ENCODE peak calls at places on chromosome 4, in eight cellular contexts. X, U, F, C, Z, V, J and Y are unnamed samples.
A peak's percentile ranks its signal among the peaks of the same experiment; 100 is the strongest.

GRCh38 chr4:38366451-38366850 is 297.5 kb upstream of the KLF3 start:
- DNase-seq in X (no peak), U (no peak), F (no peak), C (no peak), Z (no peak), V (peak; percentile 16), J (no peak), Y (no peak)

GRCh38 chr4:138178566-138178965 is 63.6 kb downstream of the SLC7A11 start:
- DNase-seq in X (no peak), U (peak; percentile 19), F (no peak), C (no peak), Z (no peak), V (peak; percentile 49), J (no peak), Y (no peak)

GRCh38 chr4:21697583-21697982 is 251.0 kb downstream of the KCNIP4 start:
- DNase-seq in X (peak; percentile 51), U (peak; percentile 65), F (no peak), C (peak; percentile 35), Z (peak; percentile 3), V (peak; percentile 32), J (no peak), Y (peak; percentile 77)

GRCh38 chr4:76067652-76068286 is 6.7 kb upstream of the ART3 start:
- DNase-seq in X (peak; percentile 81), U (peak; percentile 80), F (peak; percentile 72), C (peak; percentile 71), Z (peak; percentile 59), V (peak; percentile 82), J (peak; percentile 83), Y (peak; percentile 89)

GRCh38 chr4:89820005-89820404 is 17.0 kb downstream of the SNCA start:
- DNase-seq in X (no peak), U (no peak), F (no peak), C (no peak), Z (no peak), V (no peak), J (no peak), Y (no peak)

GRCh38 chr4:101232074-101232776 is 115.1 kb downstream of the PPP3CA start:
- DNase-seq in X (no peak), U (peak; percentile 67), F (no peak), C (no peak), Z (no peak), V (peak; percentile 89), J (peak; percentile 58), Y (no peak)

GRCh38 chr4:86586160-86586572 is 7.9 kb upstream of the PTPN13 start:
- DNase-seq in X (no peak), U (peak; percentile 74), F (no peak), C (no peak), Z (no peak), V (peak; percentile 56), J (no peak), Y (peak; percentile 57)

GRCh38 chr4:30714408-30715031 is 5.6 kb upstream of the PCDH7 start:
- DNase-seq in X (peak; percentile 80), U (peak; percentile 65), F (peak; percentile 4), C (peak; percentile 63), Z (peak; percentile 73), V (peak; percentile 68), J (peak; percentile 42), Y (peak; percentile 88)

GRCh38 chr4:110412354-110412753 is 63.6 kb upstream of the ENPEP start:
- DNase-seq in X (no peak), U (no peak), F (no peak), C (peak; percentile 12), Z (no peak), V (no peak), J (no peak), Y (no peak)

GRCh38 chr4:47662975-47663374 is 174.9 kb downstream of the CORIN start:
- DNase-seq in X (peak; percentile 42), U (peak; percentile 20), F (peak; percentile 43), C (no peak), Z (peak; percentile 29), V (peak; percentile 42), J (peak; percentile 41), Y (peak; percentile 83)

GRCh38 chr4:76090241-76090691 is 15.8 kb downstream of the ART3 start:
- DNase-seq in X (no peak), U (no peak), F (no peak), C (peak; percentile 45), Z (no peak), V (peak; percentile 88), J (no peak), Y (no peak)

GRCh38 chr4:168386002-168386401 is 67.5 kb upstream of the DDX60 start:
- DNase-seq in X (no peak), U (no peak), F (no peak), C (no peak), Z (no peak), V (peak; percentile 4), J (no peak), Y (peak; percentile 29)

GRCh38 chr4:172850838-172851237 is 317.8 kb upstream of the GALNT7 start:
- DNase-seq in X (no peak), U (peak; percentile 84), F (no peak), C (no peak), Z (peak; percentile 10), V (peak; percentile 84), J (no peak), Y (no peak)

GRCh38 chr4:40121515-40121914 is 64.9 kb downstream of the N4BP2 start:
- DNase-seq in X (no peak), U (peak; percentile 79), F (no peak), C (no peak), Z (peak; percentile 12), V (peak; percentile 89), J (no peak), Y (no peak)

GRCh38 chr4:28562913-28563312 is 1702.3 kb downstream of the STIM2 start:
- DNase-seq in X (no peak), U (peak; percentile 62), F (no peak), C (no peak), Z (no peak), V (no peak), J (no peak), Y (no peak)

DNA sequence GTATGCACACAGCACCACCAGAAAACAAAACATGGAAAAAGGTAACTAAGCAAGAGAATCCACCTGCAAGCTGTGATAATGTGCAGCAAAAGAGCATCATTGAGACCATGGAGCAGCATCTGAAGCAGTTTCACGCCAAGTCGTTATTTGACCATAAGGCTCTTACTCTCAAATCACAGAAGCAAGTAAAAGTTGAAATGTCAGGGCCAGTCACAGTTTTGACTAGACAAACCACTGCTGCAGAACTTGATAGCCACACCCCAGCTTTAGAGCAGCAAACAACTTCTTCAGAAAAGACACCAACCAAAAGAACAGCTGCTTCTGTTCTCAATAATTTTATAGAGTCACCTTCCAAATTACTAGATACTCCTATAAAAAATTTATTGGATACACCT is 90.2 kb downstream of the TET2 start:
- DNase-seq in X (no peak), U (no peak), F (no peak), C (no peak), Z (no peak), V (no peak), J (peak; percentile 44), Y (no peak)
- TF ChIP-seq EZH2phosphoT487 in X (no peak), U (no peak), F (no peak), C (no peak), Z (no peak), V (no peak), J (no peak), Y (no peak)

DNA sequence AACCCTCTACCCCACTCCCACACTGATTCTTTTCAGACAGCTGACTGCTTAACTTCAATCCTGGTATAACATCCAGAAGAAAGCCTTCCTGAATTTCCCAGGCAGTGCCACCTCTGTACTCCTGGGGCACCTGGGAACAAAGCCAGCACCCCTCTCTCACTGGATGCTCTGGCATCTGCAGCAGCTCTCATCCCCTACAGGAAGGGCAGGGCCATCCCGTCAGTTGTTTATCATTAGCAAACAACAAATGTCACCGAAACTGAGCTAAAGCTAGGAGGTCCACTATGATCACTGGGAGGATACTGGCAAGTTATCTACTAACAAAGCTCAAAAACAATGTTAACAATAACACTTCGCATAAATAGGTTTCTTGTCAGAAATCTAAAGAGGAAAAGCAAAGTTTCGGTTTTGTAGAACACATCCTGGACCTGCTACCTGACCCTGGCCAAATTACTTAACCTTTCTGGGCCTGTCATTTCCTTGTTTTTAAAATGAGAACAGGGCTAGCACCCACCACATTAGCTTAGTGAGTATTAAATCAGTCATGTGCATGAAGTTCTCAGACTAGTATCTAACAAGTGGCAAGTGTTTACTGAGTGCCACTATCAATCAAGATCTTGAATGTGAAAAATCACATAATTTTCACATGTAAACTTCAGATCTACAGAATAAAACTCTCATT is 86.6 kb downstream of the NR3C2 start:
- DNase-seq in X (no peak), U (no peak), F (no peak), C (peak; percentile 7), Z (no peak), V (no peak), J (peak; percentile 39), Y (no peak)
- TF ChIP-seq EZH2phosphoT487 in X (no peak), U (no peak), F (no peak), C (no peak), Z (no peak), V (no peak), J (no peak), Y (no peak)

GRCh38 chr4:1720163-1720983 is 750 bp downstream of the TMEM129 start:
- DNase-seq in X (peak; percentile 77), U (no peak), F (peak; percentile 71), C (peak; percentile 74), Z (no peak), V (peak; percentile 77), J (peak; percentile 64), Y (peak; percentile 54)
- TF ChIP-seq EZH2phosphoT487 in X (no peak), U (no peak), F (no peak), C (no peak), Z (no peak), V (no peak), J (no peak), Y (no peak)

GRCh38 chr4:125642645-125643044 is 327.9 kb downstream of the FAT4 start:
- DNase-seq in X (peak; percentile 9), U (no peak), F (no peak), C (no peak), Z (no peak), V (no peak), J (no peak), Y (peak; percentile 13)

DNA sequence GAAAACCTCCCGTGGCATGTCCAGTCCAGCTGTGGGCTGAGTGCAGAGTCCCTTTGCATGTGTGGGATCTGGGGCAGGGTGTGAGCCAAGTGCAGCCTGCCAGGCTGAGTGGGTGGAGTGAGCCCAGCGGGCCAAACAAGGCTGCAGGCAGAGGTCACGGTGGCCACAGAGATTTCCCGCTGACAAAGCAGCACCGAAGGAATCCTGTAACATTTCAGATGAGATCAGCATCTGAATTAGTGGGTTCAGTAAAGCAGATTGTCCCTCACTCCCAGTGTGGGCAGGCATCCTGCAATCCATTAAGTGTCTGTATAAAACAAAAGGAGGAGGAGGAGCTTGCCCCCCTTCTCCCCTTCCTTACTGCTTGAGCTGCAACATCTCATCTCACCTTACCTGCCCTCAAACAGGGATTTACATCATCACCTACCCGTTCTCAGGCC is 324.4 kb downstream of the FAT4 start:
- DNase-seq in X (peak; percentile 34), U (no peak), F (no peak), C (peak; percentile 11), Z (no peak), V (peak; percentile 48), J (no peak), Y (peak; percentile 88)
- TF ChIP-seq EZH2phosphoT487 in X (no peak), U (no peak), F (no peak), C (no peak), Z (no peak), V (no peak), J (no peak), Y (no peak)